ENCODE peak calls at places on chromosomes 11 and 22, in nine cellular contexts. F, N, T, G, P, W, E, R and O are unnamed samples.

GRCh38 chr11:110176366-110177056 is 83.3 kb downstream of the ZC3H12C start:
- DNase-seq in F (no peak), N (peak), T (no peak), G (no peak), P (no peak), W (peak), E (no peak), R (no peak), O (no peak)

GRCh38 chr11:86816251-86816726 is 15.9 kb downstream of the PRSS23 start:
- DNase-seq in F (peak), N (peak), T (no peak), G (peak), P (no peak), W (peak), E (no peak), R (no peak), O (peak)

GRCh38 chr11:116606060-116606459 is 166.7 kb downstream of the BUD13 start:
- DNase-seq in F (no peak), N (no peak), T (no peak), G (no peak), P (no peak), W (no peak), E (no peak), R (no peak), O (no peak)

GRCh38 chr11:30917859-30918478 is 331.8 kb upstream of the MPPED2 start:
- DNase-seq in F (no peak), N (peak), T (peak), G (peak), P (peak), W (peak), E (peak), R (peak), O (peak)

GRCh38 chr11:38788591-38788990 is 2190.6 kb upstream of the RAG2 start:
- DNase-seq in F (no peak), N (no peak), T (no peak), G (no peak), P (no peak), W (no peak), E (no peak), R (no peak), O (peak)

GRCh38 chr11:72683782-72684200 is 9.6 kb upstream of the PDE2A start:
- DNase-seq in F (no peak), N (peak), T (no peak), G (peak), P (no peak), W (peak), E (peak), R (peak), O (no peak)

GRCh38 chr11:133663135-133663534 is 130.8 kb upstream of the OPCML start:
- DNase-seq in F (no peak), N (no peak), T (no peak), G (no peak), P (no peak), W (no peak), E (no peak), R (no peak), O (no peak)

GRCh38 chr11:64088159-64089026 is 52.7 kb downstream of the FLRT1 start:
- DNase-seq in F (no peak), N (no peak), T (peak), G (no peak), P (no peak), W (no peak), E (peak), R (peak), O (no peak)

GRCh38 chr22:46070722-46071450 is 79.4 kb upstream of the PPARA start:
- DNase-seq in F (no peak), N (peak), T (no peak), G (peak), P (peak), W (peak), E (no peak), R (peak), O (no peak)

GRCh38 chr11:1486054-1486825 is at the start of gene MOB2:
- DNase-seq in F (no peak), N (no peak), T (no peak), G (peak), P (no peak), W (no peak), E (no peak), R (peak), O (no peak)

GRCh38 chr11:102760355-102761035 is 19.9 kb downstream of the MMP10 start:
- DNase-seq in F (peak), N (peak), T (peak), G (peak), P (no peak), W (peak), E (no peak), R (no peak), O (peak)

DNA sequence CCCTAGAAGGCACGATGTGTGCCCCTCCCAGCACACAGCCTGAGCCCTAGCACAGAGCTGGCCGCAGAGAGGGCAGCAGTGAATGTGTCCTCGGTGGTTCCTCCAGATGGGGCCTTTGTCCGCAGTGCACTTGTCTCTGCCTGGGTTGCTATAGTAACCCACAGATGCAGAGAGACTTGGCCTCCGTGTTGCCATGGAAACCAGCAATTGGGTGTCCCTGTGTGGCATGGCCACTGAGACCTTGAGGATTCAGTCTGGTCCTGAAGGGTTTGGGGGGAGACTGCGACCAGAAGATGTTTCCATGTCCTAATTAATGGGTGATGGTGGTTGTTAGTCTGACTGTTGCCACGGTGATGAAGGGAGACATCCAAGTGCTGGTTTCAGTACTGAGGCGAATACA is 42.6 kb upstream of the TUB start:
- DNase-seq in F (no peak), N (no peak), T (no peak), G (no peak), P (no peak), W (no peak), E (no peak), R (peak), O (no peak)
- H2AFZ ChIP-seq in F (no peak), N (no peak), T (no peak), G (no peak), P (no peak), W (no peak), E (no peak), R (no peak), O (no peak)

DNA sequence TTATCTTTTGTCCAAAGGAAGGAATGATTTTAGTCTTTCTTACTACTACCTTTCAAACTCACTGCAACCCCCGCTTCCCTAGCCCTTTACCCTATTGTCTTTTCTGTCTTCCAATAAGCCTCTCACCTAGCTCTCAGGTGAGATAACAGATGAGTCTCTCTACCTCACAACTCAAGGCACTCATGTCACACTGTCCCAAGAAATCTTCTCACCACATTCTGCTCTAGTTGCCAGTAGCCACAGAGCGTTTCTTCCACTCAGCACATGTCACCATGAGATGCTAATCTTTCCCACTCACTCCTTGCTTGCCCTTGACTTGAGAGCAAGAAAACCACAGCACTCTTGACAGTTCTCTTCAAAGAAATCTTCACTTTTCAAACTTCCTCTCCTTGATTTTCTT is 32.7 kb upstream of the TMEM41B start:
- DNase-seq in F (no peak), N (peak), T (no peak), G (no peak), P (no peak), W (no peak), E (no peak), R (peak), O (peak)
- H2AFZ ChIP-seq in F (no peak), N (no peak), T (peak), G (no peak), P (no peak), W (no peak), E (no peak), R (peak), O (no peak)

GRCh38 chr11:44467413-44467812 is 98.0 kb upstream of the CD82 start:
- DNase-seq in F (no peak), N (no peak), T (no peak), G (no peak), P (no peak), W (no peak), E (no peak), R (peak), O (no peak)
- H2AFZ ChIP-seq in F (no peak), N (no peak), T (no peak), G (no peak), P (no peak), W (no peak), E (no peak), R (peak), O (no peak)

GRCh38 chr11:100220801-100221200 is 466.3 kb upstream of the ARHGAP42 start:
- DNase-seq in F (no peak), N (no peak), T (no peak), G (no peak), P (no peak), W (no peak), E (no peak), R (no peak), O (no peak)

DNA sequence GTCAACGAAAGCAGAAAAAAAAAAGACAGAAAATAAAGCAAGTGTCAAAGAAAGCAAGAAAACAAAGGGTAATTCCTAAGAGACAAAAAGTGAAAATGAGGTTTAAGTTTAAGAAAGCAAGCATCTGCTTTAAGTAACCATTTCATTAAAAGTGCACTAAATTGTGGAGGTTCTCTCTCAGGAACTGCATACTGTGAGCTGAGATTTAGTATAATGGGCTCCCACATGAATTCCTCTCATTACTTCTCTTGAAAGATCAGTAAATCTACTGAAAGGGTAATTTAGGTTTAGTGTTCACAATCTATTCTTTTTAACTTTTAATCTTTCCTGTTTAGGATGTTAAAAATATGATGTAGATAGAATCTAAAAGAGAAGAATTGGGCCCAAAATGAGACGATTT is 465.3 kb upstream of the ARHGAP42 start:
- DNase-seq in F (no peak), N (no peak), T (no peak), G (no peak), P (no peak), W (no peak), E (no peak), R (no peak), O (no peak)
- H2AFZ ChIP-seq in F (no peak), N (no peak), T (no peak), G (no peak), P (no peak), W (no peak), E (peak), R (no peak), O (no peak)